ENCODE peak calls at places on chromosome 1, in ten cellular contexts. One of them, this sample, is unnamed.

GRCh38 chr1:115764541-115764940 is 4.0 kb downstream of the CASQ2 start:
- DNase-seq in Caco-2: peak; percentile 47
- DNase-seq in brain microvascular endothelial cell: peak; percentile 40
- DNase-seq in CD8-positive, alpha-beta T cell: no peak
- DNase-seq in upper lobe of left lung: no peak
- DNase-seq in cardiac fibroblast: peak; percentile 30
- DNase-seq in GM20000: no peak
- DNase-seq in progenitor cell of endocrine pancreas: no peak
- DNase-seq in cardiac muscle cell: peak; percentile 62
- DNase-seq in GM23338: peak; percentile 67
- DNase-seq in this sample: peak; percentile 55

GRCh38 chr1:33167650-33168447 is 14.0 kb downstream of the TRIM62 start:
- DNase-seq in Caco-2: no peak
- DNase-seq in brain microvascular endothelial cell: no peak
- DNase-seq in CD8-positive, alpha-beta T cell: no peak
- DNase-seq in upper lobe of left lung: no peak
- DNase-seq in cardiac fibroblast: no peak
- DNase-seq in GM20000: no peak
- DNase-seq in progenitor cell of endocrine pancreas: no peak
- DNase-seq in cardiac muscle cell: no peak
- DNase-seq in GM23338: no peak
- DNase-seq in this sample: no peak

GRCh38 chr1:21872445-21873079 is 60.5 kb downstream of the LDLRAD2 start:
- DNase-seq in Caco-2: no peak
- DNase-seq in brain microvascular endothelial cell: no peak
- DNase-seq in CD8-positive, alpha-beta T cell: no peak
- DNase-seq in upper lobe of left lung: no peak
- DNase-seq in cardiac fibroblast: no peak
- DNase-seq in GM20000: no peak
- DNase-seq in progenitor cell of endocrine pancreas: no peak
- DNase-seq in cardiac muscle cell: no peak
- DNase-seq in GM23338: no peak
- DNase-seq in this sample: no peak

GRCh38 chr1:184866991-184867788 is 107.1 kb downstream of the NIBAN1 start:
- DNase-seq in Caco-2: no peak
- DNase-seq in brain microvascular endothelial cell: peak; percentile 83
- DNase-seq in CD8-positive, alpha-beta T cell: peak; percentile 50
- DNase-seq in upper lobe of left lung: no peak
- DNase-seq in cardiac fibroblast: peak; percentile 95
- DNase-seq in GM20000: peak; percentile 60
- DNase-seq in progenitor cell of endocrine pancreas: no peak
- DNase-seq in cardiac muscle cell: peak; percentile 98
- DNase-seq in GM23338: no peak
- DNase-seq in this sample: peak; percentile 99

GRCh38 chr1:12143631-12144155 is 23.1 kb upstream of the TNFRSF1B start:
- DNase-seq in Caco-2: peak; percentile 49
- DNase-seq in brain microvascular endothelial cell: peak; percentile 94
- DNase-seq in CD8-positive, alpha-beta T cell: no peak
- DNase-seq in upper lobe of left lung: peak; percentile 92
- DNase-seq in cardiac fibroblast: peak; percentile 98
- DNase-seq in GM20000: no peak
- DNase-seq in progenitor cell of endocrine pancreas: no peak
- DNase-seq in cardiac muscle cell: peak; percentile 98
- DNase-seq in GM23338: no peak
- DNase-seq in this sample: peak; percentile 97

GRCh38 chr1:63691672-63692425 is 82.0 kb upstream of the ROR1 start:
- DNase-seq in Caco-2: peak; percentile 62
- DNase-seq in brain microvascular endothelial cell: peak; percentile 85
- DNase-seq in CD8-positive, alpha-beta T cell: peak; percentile 1
- DNase-seq in upper lobe of left lung: peak; percentile 67
- DNase-seq in cardiac fibroblast: peak; percentile 97
- DNase-seq in GM20000: peak; percentile 57
- DNase-seq in progenitor cell of endocrine pancreas: no peak
- DNase-seq in cardiac muscle cell: peak; percentile 96
- DNase-seq in GM23338: peak; percentile 92
- DNase-seq in this sample: peak; percentile 96

GRCh38 chr1:223219318-223219635 is 76.2 kb upstream of the TLR5 start:
- DNase-seq in Caco-2: no peak
- DNase-seq in brain microvascular endothelial cell: no peak
- DNase-seq in CD8-positive, alpha-beta T cell: no peak
- DNase-seq in upper lobe of left lung: no peak
- DNase-seq in cardiac fibroblast: no peak
- DNase-seq in GM20000: no peak
- DNase-seq in progenitor cell of endocrine pancreas: no peak
- DNase-seq in cardiac muscle cell: no peak
- DNase-seq in GM23338: no peak
- DNase-seq in this sample: no peak

GRCh38 chr1:151980287-151981177 is 13.1 kb downstream of the S100A10 start:
- DNase-seq in Caco-2: no peak
- DNase-seq in brain microvascular endothelial cell: no peak
- DNase-seq in CD8-positive, alpha-beta T cell: no peak
- DNase-seq in upper lobe of left lung: no peak
- DNase-seq in cardiac fibroblast: peak; percentile 92
- DNase-seq in GM20000: no peak
- DNase-seq in progenitor cell of endocrine pancreas: no peak
- DNase-seq in cardiac muscle cell: peak; percentile 72
- DNase-seq in GM23338: no peak
- DNase-seq in this sample: peak; percentile 98

DNA sequence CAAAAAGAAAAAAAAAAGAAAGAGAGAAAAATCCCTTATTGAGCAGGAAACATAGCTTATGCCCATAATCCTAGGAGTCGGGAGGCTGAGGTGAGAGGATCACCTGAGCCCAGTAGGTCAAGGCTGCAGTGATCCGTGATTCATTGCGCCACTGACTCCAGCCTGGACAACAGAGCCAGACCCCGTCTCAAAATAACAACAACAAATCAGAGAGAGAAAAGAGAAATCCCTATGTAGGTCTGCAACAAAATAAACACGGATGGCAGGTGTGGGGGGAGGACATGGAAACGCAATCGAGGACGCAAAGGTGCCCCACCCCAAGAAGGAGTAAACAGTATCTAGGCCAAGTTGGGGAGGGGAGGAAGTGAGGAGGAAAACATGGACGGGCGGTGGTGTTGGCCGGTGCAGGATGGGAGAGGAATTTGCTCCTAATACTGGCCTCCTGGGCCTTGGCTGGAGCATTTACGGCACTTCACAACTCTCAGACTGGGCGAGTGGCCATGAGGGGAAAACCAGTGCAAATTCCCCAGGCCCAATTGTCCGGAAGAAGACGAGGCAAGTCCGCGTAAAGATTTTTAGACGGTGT is 612 bp upstream of the CHTOP start:
- DNase-seq in Caco-2: no peak
- DNase-seq in brain microvascular endothelial cell: no peak
- DNase-seq in CD8-positive, alpha-beta T cell: no peak
- DNase-seq in upper lobe of left lung: peak; percentile 60
- DNase-seq in cardiac fibroblast: no peak
- DNase-seq in GM20000: no peak
- DNase-seq in progenitor cell of endocrine pancreas: no peak
- DNase-seq in cardiac muscle cell: no peak
- DNase-seq in GM23338: no peak
- DNase-seq in this sample: no peak
- TF ChIP-seq CTCF in Caco-2: no peak
- TF ChIP-seq CTCF in brain microvascular endothelial cell: no peak
- TF ChIP-seq CTCF in CD8-positive, alpha-beta T cell: no peak
- TF ChIP-seq CTCF in upper lobe of left lung: no peak
- TF ChIP-seq CTCF in cardiac fibroblast: no peak
- TF ChIP-seq CTCF in GM20000: no peak
- TF ChIP-seq CTCF in progenitor cell of endocrine pancreas: no peak
- TF ChIP-seq CTCF in cardiac muscle cell: no peak
- TF ChIP-seq CTCF in GM23338: no peak
- TF ChIP-seq CTCF in this sample: no peak

GRCh38 chr1:155002479-155003226 is at the start of gene ZBTB7B:
- DNase-seq in Caco-2: peak; percentile 80
- DNase-seq in brain microvascular endothelial cell: no peak
- DNase-seq in CD8-positive, alpha-beta T cell: no peak
- DNase-seq in upper lobe of left lung: peak; percentile 66
- DNase-seq in cardiac fibroblast: peak; percentile 36
- DNase-seq in GM20000: peak; percentile 81
- DNase-seq in progenitor cell of endocrine pancreas: no peak
- DNase-seq in cardiac muscle cell: peak; percentile 47
- DNase-seq in GM23338: no peak
- DNase-seq in this sample: no peak

GRCh38 chr1:155003766-155004351 is 1.3 kb downstream of the ZBTB7B start:
- DNase-seq in Caco-2: peak; percentile 76
- DNase-seq in brain microvascular endothelial cell: no peak
- DNase-seq in CD8-positive, alpha-beta T cell: no peak
- DNase-seq in upper lobe of left lung: peak; percentile 88
- DNase-seq in cardiac fibroblast: peak; percentile 51
- DNase-seq in GM20000: peak; percentile 70
- DNase-seq in progenitor cell of endocrine pancreas: no peak
- DNase-seq in cardiac muscle cell: peak; percentile 60
- DNase-seq in GM23338: peak; percentile 87
- DNase-seq in this sample: peak; percentile 43

GRCh38 chr1:155004352-155005075 is 1.9 kb downstream of the ZBTB7B start:
- DNase-seq in Caco-2: no peak
- DNase-seq in brain microvascular endothelial cell: no peak
- DNase-seq in CD8-positive, alpha-beta T cell: no peak
- DNase-seq in upper lobe of left lung: no peak
- DNase-seq in cardiac fibroblast: no peak
- DNase-seq in GM20000: no peak
- DNase-seq in progenitor cell of endocrine pancreas: no peak
- DNase-seq in cardiac muscle cell: no peak
- DNase-seq in GM23338: no peak
- DNase-seq in this sample: no peak

GRCh38 chr1:155001688-155002474 is 721 bp upstream of the ZBTB7B start:
- DNase-seq in Caco-2: peak; percentile 100
- DNase-seq in brain microvascular endothelial cell: peak; percentile 99
- DNase-seq in CD8-positive, alpha-beta T cell: peak; percentile 96
- DNase-seq in upper lobe of left lung: peak; percentile 100
- DNase-seq in cardiac fibroblast: peak; percentile 99
- DNase-seq in GM20000: peak; percentile 99
- DNase-seq in progenitor cell of endocrine pancreas: peak; percentile 99
- DNase-seq in cardiac muscle cell: peak; percentile 100
- DNase-seq in GM23338: peak; percentile 100
- DNase-seq in this sample: peak; percentile 98

DNA sequence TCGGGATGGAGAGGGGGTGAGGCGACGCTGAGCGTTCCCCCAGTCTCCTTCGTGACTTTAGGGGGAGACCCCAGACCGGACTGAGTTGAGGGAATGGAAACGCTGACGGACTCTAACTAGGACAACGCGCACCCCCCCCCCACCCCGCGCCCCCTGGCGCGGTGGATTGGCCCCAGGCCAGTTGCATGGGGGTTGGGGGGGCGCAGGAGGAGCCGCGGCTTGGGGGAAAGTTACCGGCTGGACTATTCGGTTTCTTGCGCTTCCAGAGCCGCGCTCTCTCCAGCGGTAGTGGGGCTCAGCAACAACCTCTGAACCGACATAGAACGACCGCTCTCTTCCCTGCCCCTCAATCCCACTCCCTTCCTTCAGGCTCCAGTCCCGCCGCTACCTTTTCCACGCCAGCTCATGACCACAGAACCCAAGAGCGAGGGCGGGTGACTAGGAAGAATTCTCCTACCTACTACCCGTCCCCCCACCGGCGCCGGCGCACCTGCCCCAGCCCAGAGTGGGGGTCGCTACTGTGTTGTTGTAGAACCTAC is 694 bp downstream of the ZBTB7B start:
- DNase-seq in Caco-2: no peak
- DNase-seq in brain microvascular endothelial cell: no peak
- DNase-seq in CD8-positive, alpha-beta T cell: no peak
- DNase-seq in upper lobe of left lung: no peak
- DNase-seq in cardiac fibroblast: peak; percentile 30
- DNase-seq in GM20000: peak; percentile 20
- DNase-seq in progenitor cell of endocrine pancreas: no peak
- DNase-seq in cardiac muscle cell: peak; percentile 34
- DNase-seq in GM23338: peak; percentile 59
- DNase-seq in this sample: no peak
- TF ChIP-seq CTCF in Caco-2: no peak
- TF ChIP-seq CTCF in brain microvascular endothelial cell: no peak
- TF ChIP-seq CTCF in CD8-positive, alpha-beta T cell: no peak
- TF ChIP-seq CTCF in upper lobe of left lung: no peak
- TF ChIP-seq CTCF in cardiac fibroblast: no peak
- TF ChIP-seq CTCF in GM20000: no peak
- TF ChIP-seq CTCF in progenitor cell of endocrine pancreas: peak; percentile 5
- TF ChIP-seq CTCF in cardiac muscle cell: no peak
- TF ChIP-seq CTCF in GM23338: no peak
- TF ChIP-seq CTCF in this sample: no peak

GRCh38 chr1:16018749-16019515 is 1.1 kb upstream of the HSPB7 start:
- DNase-seq in Caco-2: no peak
- DNase-seq in brain microvascular endothelial cell: no peak
- DNase-seq in CD8-positive, alpha-beta T cell: no peak
- DNase-seq in upper lobe of left lung: no peak
- DNase-seq in cardiac fibroblast: no peak
- DNase-seq in GM20000: no peak
- DNase-seq in progenitor cell of endocrine pancreas: no peak
- DNase-seq in cardiac muscle cell: no peak
- DNase-seq in GM23338: no peak
- DNase-seq in this sample: no peak

GRCh38 chr1:16018308-16018707 is 465 bp upstream of the HSPB7 start:
- DNase-seq in Caco-2: no peak
- DNase-seq in brain microvascular endothelial cell: no peak
- DNase-seq in CD8-positive, alpha-beta T cell: no peak
- DNase-seq in upper lobe of left lung: no peak
- DNase-seq in cardiac fibroblast: no peak
- DNase-seq in GM20000: no peak
- DNase-seq in progenitor cell of endocrine pancreas: no peak
- DNase-seq in cardiac muscle cell: no peak
- DNase-seq in GM23338: no peak
- DNase-seq in this sample: peak; percentile 25

GRCh38 chr1:16015960-16016901 is 1.6 kb downstream of the HSPB7 start:
- DNase-seq in Caco-2: no peak
- DNase-seq in brain microvascular endothelial cell: no peak
- DNase-seq in CD8-positive, alpha-beta T cell: no peak
- DNase-seq in upper lobe of left lung: no peak
- DNase-seq in cardiac fibroblast: no peak
- DNase-seq in GM20000: no peak
- DNase-seq in progenitor cell of endocrine pancreas: no peak
- DNase-seq in cardiac muscle cell: no peak
- DNase-seq in GM23338: peak; percentile 50
- DNase-seq in this sample: no peak

GRCh38 chr1:16017076-16017460 is 775 bp downstream of the HSPB7 start:
- DNase-seq in Caco-2: no peak
- DNase-seq in brain microvascular endothelial cell: no peak
- DNase-seq in CD8-positive, alpha-beta T cell: no peak
- DNase-seq in upper lobe of left lung: no peak
- DNase-seq in cardiac fibroblast: no peak
- DNase-seq in GM20000: no peak
- DNase-seq in progenitor cell of endocrine pancreas: no peak
- DNase-seq in cardiac muscle cell: no peak
- DNase-seq in GM23338: no peak
- DNase-seq in this sample: no peak

DNA sequence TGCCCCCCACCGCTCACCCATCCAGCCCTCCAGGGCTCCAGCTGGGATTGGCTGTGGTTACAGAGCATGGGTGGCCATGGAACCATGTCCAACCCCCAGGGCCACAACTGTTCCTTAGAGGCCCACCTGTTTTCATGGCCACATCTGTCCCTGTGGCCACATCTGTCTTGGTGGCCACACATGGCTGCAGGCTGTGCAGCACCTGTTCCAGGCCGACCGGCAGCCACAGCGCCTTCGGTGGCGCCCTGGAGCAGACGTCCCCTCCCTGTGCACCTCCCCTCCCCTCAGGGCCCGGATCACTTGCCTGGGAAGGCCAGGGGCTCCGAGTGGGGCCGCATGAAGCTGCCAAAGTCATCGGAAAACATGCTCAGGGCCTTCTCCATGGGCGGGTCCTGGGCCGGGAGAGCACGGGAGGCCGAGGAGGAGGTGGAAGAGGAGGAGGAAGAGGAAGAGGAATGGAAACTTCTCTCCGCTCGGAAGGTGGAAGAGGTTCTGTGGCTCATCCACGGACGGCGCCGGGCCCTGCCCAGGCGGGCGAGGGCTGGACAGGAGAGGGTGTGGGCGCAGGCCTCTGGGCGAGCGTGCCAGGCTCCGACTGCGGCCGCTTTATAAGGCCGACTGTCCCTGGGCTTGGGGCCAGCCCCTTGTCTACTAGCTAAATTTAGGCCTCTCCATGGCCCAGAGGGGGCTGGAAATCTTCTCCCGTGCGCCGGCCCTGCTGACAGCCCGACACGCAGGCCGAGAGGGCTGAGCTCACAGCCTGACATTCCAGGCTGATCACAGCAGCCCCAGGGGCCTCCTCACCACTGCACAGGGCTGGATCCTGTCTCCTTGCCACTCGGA is at the start of gene HSPB7:
- DNase-seq in Caco-2: no peak
- DNase-seq in brain microvascular endothelial cell: peak; percentile 60
- DNase-seq in CD8-positive, alpha-beta T cell: no peak
- DNase-seq in upper lobe of left lung: peak; percentile 47
- DNase-seq in cardiac fibroblast: peak; percentile 94
- DNase-seq in GM20000: peak; percentile 63
- DNase-seq in progenitor cell of endocrine pancreas: no peak
- DNase-seq in cardiac muscle cell: peak; percentile 90
- DNase-seq in GM23338: peak; percentile 72
- DNase-seq in this sample: peak; percentile 76
- TF ChIP-seq CTCF in Caco-2: no peak
- TF ChIP-seq CTCF in brain microvascular endothelial cell: no peak
- TF ChIP-seq CTCF in CD8-positive, alpha-beta T cell: no peak
- TF ChIP-seq CTCF in upper lobe of left lung: no peak
- TF ChIP-seq CTCF in cardiac fibroblast: no peak
- TF ChIP-seq CTCF in GM20000: peak; percentile 2
- TF ChIP-seq CTCF in progenitor cell of endocrine pancreas: peak; percentile 24
- TF ChIP-seq CTCF in cardiac muscle cell: no peak
- TF ChIP-seq CTCF in GM23338: peak; percentile 17
- TF ChIP-seq CTCF in this sample: no peak

DNA sequence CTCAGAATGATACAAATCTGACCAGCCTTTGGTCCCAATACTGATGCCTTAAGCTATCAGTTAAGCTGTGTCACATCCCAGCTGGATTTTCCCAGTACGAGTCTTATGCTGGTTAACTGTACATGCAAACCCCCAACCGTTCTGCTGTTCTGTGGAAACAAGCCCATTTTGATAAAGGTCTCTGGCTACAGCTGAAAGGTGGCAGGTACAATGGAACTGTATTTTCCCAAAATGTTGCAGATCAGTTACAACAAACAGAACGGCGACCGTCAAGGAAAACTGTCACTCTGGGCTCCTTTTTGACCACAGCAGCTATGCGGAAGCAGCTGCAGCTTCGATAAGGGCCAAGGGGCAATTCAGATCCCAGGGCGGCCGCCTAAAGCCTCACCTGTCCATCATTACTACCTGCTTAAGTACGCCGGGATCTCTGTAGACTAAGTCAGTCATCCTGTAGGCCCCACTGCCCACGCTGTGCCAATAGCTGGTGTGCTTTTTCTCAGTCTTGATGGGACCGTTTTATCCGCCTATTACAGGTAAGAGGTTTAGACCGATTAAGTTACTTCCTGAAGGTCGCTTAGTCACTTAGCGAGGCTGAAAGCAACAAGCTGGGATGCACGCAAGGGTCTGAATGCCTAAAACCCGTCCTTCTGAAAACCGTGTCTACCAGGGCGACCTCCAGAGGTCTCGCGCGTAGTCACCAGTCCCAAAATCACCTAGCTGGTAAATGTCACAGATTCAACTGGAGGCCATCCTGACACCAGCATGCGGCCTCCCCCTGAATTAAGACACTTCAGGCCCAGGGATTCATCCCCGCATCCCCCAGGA is 11.1 kb upstream of the RAB42 start:
- DNase-seq in Caco-2: peak; percentile 43
- DNase-seq in brain microvascular endothelial cell: no peak
- DNase-seq in CD8-positive, alpha-beta T cell: peak; percentile 37
- DNase-seq in upper lobe of left lung: peak; percentile 47
- DNase-seq in cardiac fibroblast: peak; percentile 45
- DNase-seq in GM20000: peak; percentile 58
- DNase-seq in progenitor cell of endocrine pancreas: no peak
- DNase-seq in cardiac muscle cell: peak; percentile 38
- DNase-seq in GM23338: peak; percentile 34
- DNase-seq in this sample: peak; percentile 41
- TF ChIP-seq CTCF in Caco-2: no peak
- TF ChIP-seq CTCF in brain microvascular endothelial cell: peak; percentile 19
- TF ChIP-seq CTCF in CD8-positive, alpha-beta T cell: peak; percentile 43
- TF ChIP-seq CTCF in upper lobe of left lung: no peak
- TF ChIP-seq CTCF in cardiac fibroblast: no peak
- TF ChIP-seq CTCF in GM20000: peak; percentile 19
- TF ChIP-seq CTCF in progenitor cell of endocrine pancreas: peak; percentile 32
- TF ChIP-seq CTCF in cardiac muscle cell: peak; percentile 11
- TF ChIP-seq CTCF in GM23338: no peak
- TF ChIP-seq CTCF in this sample: no peak